ENCODE peak calls at places on chromosome 14, in five cellular contexts. A, F, I, N and H are unnamed samples.

GRCh38 chr14:47332099-47332498 is 343.3 kb downstream of the MDGA2 start:
- DNase-seq in I (no peak), N (no peak), F (no peak), A (no peak), H (no peak)

GRCh38 chr14:93056166-93056839 is 59.4 kb downstream of the ITPK1 start:
- DNase-seq in N (no peak), F (no peak), I (no peak), A (no peak), H (peak)

GRCh38 chr14:32808574-32809098 is 130.0 kb upstream of the NPAS3 start:
- DNase-seq in I (no peak), F (no peak), N (no peak), A (no peak), H (no peak)

GRCh38 chr14:71931492-71932228 is 569 bp upstream of the RGS6 start:
- DNase-seq in A (no peak), F (no peak), N (no peak), I (no peak), H (no peak)

GRCh38 chr14:85252011-85252410 is 277.9 kb upstream of the FLRT2 start:
- DNase-seq in F (no peak), N (no peak), A (no peak), I (no peak), H (no peak)

GRCh38 chr14:39015964-39016577 is 87.0 kb downstream of the SEC23A start:
- DNase-seq in A (no peak), I (no peak), N (no peak), F (no peak), H (no peak)

GRCh38 chr14:103126873-103127304 is 3.6 kb downstream of the TNFAIP2 start:
- DNase-seq in A (peak), I (no peak), N (no peak), F (peak), H (peak)

GRCh38 chr14:64746298-64747250 is 42.4 kb downstream of the PLEKHG3 start:
- DNase-seq in A (no peak), I (no peak), F (no peak), N (no peak), H (no peak)

GRCh38 chr14:96805906-96806305 is 8.7 kb downstream of the VRK1 start:
- DNase-seq in I (no peak), N (no peak), A (no peak), F (no peak), H (no peak)

GRCh38 chr14:68691031-68691864 is 101.6 kb downstream of the ZFP36L1 start:
- DNase-seq in A (peak), F (no peak), N (no peak), I (no peak), H (peak)

GRCh38 chr14:66120402-66120801 is 365.8 kb upstream of the CCDC196 start:
- DNase-seq in A (no peak), N (no peak), F (no peak), I (no peak), H (no peak)

GRCh38 chr14:58641509-58641908 is 3.7 kb downstream of the DACT1 start:
- DNase-seq in N (no peak), F (no peak), A (no peak), I (no peak), H (no peak)

GRCh38 chr14:28773917-28774691 is 7.5 kb downstream of the FOXG1 start:
- DNase-seq in A (peak), N (no peak), I (peak), F (no peak), H (peak)

GRCh38 chr14:89615421-89615820 is 198.4 kb upstream of the FOXN3 start:
- DNase-seq in N (no peak), F (no peak), A (no peak), I (no peak), H (peak)

GRCh38 chr14:93688239-93688666 is 100.0 kb downstream of the PRIMA1 start:
- DNase-seq in A (peak), N (no peak), F (no peak), I (no peak), H (peak)

GRCh38 chr14:84750284-84750683 is 779.7 kb upstream of the FLRT2 start:
- DNase-seq in I (no peak), F (no peak), N (no peak), A (no peak), H (no peak)

GRCh38 chr14:76955575-76956252 is 72.8 kb downstream of the IRF2BPL start:
- DNase-seq in N (peak), A (no peak), I (peak), F (peak), H (peak)

DNA sequence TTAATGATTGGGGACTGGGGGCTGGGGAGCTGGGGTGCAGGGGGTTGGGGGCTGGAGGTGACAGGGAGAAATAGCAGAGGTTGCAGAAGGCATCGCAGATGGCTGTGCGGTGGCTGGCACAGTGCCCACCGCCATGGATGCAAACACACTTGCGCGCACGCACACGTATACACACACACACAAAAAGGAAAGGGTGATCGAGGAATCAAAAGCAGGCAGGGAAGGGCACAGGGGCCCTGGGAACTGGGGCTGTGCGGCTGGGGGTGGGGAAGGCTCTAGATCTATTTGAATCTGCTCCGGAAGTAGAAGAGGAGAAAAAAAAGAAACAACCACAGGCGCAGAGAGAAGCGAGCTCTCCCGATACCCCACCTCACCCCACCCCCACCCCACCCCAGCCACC is 39.4 kb downstream of the ZFHX2 start:
- DNase-seq in F (no peak), I (no peak), A (no peak), N (no peak), H (peak)
- TF ChIP-seq CREB1 in F (no peak), I (no peak), A (no peak), N (no peak), H (no peak)

GRCh38 chr14:54267172-54267571 is 129.6 kb upstream of the CDKN3 start:
- DNase-seq in A (no peak), F (no peak), N (peak), I (no peak), H (no peak)
- H3K4me2 ChIP-seq in A (no peak), F (no peak), N (no peak), I (no peak), H (no peak)

GRCh38 chr14:34426313-34427295 is 35.4 kb downstream of the SPTSSA start:
- DNase-seq in F (no peak), N (no peak), A (no peak), I (no peak), H (no peak)
- TF ChIP-seq CREB1 in F (no peak), N (no peak), A (no peak), I (no peak), H (no peak)

GRCh38 chr14:73634333-73634833 is 10.4 kb upstream of the DNAL1 start:
- DNase-seq in N (no peak), I (no peak), F (no peak), A (peak), H (peak)

GRCh38 chr14:73633517-73634332 is 11.1 kb upstream of the DNAL1 start:
- DNase-seq in I (peak), N (peak), A (peak), F (peak), H (peak)

GRCh38 chr14:73630009-73630780 is 14.6 kb upstream of the DNAL1 start:
- DNase-seq in A (no peak), F (no peak), N (no peak), I (peak), H (no peak)

GRCh38 chr14:73637830-73638229 is 7.0 kb upstream of the DNAL1 start:
- DNase-seq in N (no peak), A (no peak), I (no peak), F (no peak), H (no peak)

DNA sequence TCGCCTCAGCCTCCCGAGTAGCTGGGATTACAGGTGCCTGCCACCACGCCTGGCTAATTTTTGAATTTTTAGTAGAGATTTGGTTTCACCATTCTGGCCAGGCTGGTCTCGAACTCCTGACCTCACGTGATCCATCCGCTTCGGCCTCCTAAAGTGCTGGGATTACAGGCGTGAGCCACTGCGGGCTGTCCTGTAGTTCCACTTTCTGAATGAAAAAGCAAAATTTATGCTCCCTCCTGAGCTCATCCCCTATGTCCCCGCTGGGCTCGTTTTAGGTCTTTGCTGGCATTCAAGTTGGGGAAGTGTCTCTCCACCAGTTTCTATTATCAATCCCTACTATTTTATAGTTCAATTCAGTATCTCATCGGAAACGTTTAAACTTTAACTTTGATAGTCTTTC is 11.7 kb upstream of the DNAL1 start:
- DNase-seq in I (no peak), A (no peak), N (no peak), F (no peak), H (no peak)
- H3K4me2 ChIP-seq in I (no peak), A (peak), N (peak), F (peak), H (peak)

DNA sequence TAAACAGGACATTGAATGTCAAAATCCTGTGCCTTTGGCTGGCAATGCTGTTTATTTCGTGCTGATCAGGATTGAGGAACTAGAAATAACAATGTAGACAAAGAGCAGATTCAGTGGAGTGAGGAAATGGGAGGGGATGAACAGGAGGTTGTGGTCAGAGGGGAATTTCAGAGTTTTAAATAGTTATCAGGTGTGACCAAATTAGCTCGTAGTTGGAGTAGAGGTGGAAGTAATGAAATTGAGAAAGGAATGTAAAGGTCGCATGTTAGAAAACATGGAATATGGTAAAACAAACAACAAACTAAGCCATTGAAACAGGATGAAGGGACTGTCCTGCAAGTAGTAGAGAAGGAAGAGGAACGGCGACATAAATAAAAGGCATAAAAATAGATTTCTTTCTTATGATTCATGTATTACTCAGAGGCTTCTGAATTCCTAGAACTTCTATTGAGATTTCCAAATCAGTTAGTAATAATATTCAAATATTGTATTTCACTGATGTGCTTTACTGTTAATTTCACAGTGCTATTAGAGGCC is 9.5 kb upstream of the SAV1 start:
- DNase-seq in F (peak), A (no peak), I (no peak), N (peak), H (no peak)
- TF ChIP-seq CREB1 in F (no peak), A (no peak), I (no peak), N (peak), H (no peak)

GRCh38 chr14:105317546-105317945 is 3.0 kb downstream of the PACS2 start:
- DNase-seq in N (no peak), I (no peak), F (no peak), A (no peak), H (no peak)
- H3K4me2 ChIP-seq in N (no peak), I (no peak), F (no peak), A (no peak), H (no peak)

GRCh38 chr14:87113286-87113685 is 879.7 kb downstream of the GALC start:
- DNase-seq in F (no peak), N (no peak), A (no peak), I (no peak), H (peak)
- TF ChIP-seq CREB1 in F (no peak), N (no peak), A (no peak), I (no peak), H (no peak)

GRCh38 chr14:80930836-80931389 is 10.6 kb downstream of the CEP128 start:
- DNase-seq in I (no peak), N (peak), A (no peak), F (no peak), H (no peak)

GRCh38 chr14:80930095-80930494 is 11.4 kb downstream of the CEP128 start:
- DNase-seq in A (no peak), I (no peak), N (no peak), F (no peak), H (no peak)

GRCh38 chr14:80927385-80927989 is 14.1 kb downstream of the CEP128 start:
- DNase-seq in A (no peak), F (no peak), I (no peak), N (no peak), H (peak)

DNA sequence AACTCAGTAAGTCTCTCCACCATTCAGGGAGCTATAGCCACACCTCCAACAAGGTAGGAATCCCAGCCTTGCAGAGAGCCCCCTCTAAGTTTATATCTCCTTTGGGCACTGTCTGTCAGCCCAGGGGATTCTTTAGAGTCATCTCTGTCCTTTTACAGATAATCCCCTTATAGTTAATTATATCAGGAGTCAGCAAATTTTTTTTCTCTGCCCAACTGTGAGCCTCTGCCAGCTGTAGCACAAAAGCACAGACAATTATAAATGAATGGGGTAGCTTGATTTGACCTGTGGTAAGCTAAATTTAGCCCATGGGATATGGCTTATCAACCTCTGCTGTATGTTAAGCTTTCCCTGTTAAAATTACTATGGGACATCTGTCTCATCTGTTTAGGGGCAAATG is 8.3 kb downstream of the CEP128 start:
- DNase-seq in N (no peak), F (no peak), I (no peak), A (no peak), H (no peak)
- H3K4me2 ChIP-seq in N (no peak), F (no peak), I (no peak), A (no peak), H (no peak)

GRCh38 chr14:51592836-51593235 is 58.9 kb upstream of the FRMD6 start:
- DNase-seq in A (no peak), N (no peak), I (no peak), F (no peak), H (no peak)
- TF ChIP-seq CREB1 in A (no peak), N (no peak), I (no peak), F (no peak), H (no peak)